ENCODE peak calls at places on chromosomes 5 and 9, in five cellular contexts. S is WTC11, C is testis, O is mesenteric fat pad, D is non-pigmented ciliary epithelial cell. M is an unnamed sample.
A peak's percentile ranks its signal among the peaks of the same experiment; 100 is the strongest.

GRCh38 chr9:32969270-32969669 is 32.2 kb downstream of the APTX start:
- DNase-seq in O (no peak), C (no peak), S (no peak), D (peak; percentile 65), M (no peak)

GRCh38 chr9:105864248-105864898 is 170.0 kb downstream of the TMEM38B start:
- DNase-seq in S (no peak), D (no peak), O (no peak), C (no peak), M (no peak)

GRCh38 chr9:6680797-6681146 is 35.2 kb upstream of the GLDC start:
- DNase-seq in O (no peak), C (peak; percentile 59), D (no peak), S (peak; percentile 64), M (peak; percentile 83)

GRCh38 chr5:172458956-172459355 is 4.6 kb upstream of the SH3PXD2B start:
- DNase-seq in D (no peak), S (no peak), O (no peak), C (no peak), M (no peak)

GRCh38 chr9:101957705-101958104 is 219.3 kb upstream of the GRIN3A start:
- DNase-seq in D (no peak), C (no peak), S (no peak), O (no peak), M (no peak)

GRCh38 chr5:123180178-123180577 is 91.1 kb downstream of the PRDM6 start:
- DNase-seq in C (no peak), O (no peak), D (no peak), S (no peak), M (no peak)

GRCh38 chr9:109101810-109102209 is 17.9 kb downstream of the TMEM245 start:
- DNase-seq in C (no peak), O (no peak), S (no peak), D (no peak), M (no peak)

GRCh38 chr5:126674145-126674544 is 73.4 kb downstream of the PHAX start:
- DNase-seq in O (no peak), C (no peak), S (peak; percentile 41), D (no peak), M (no peak)

GRCh38 chr5:37900692-37901091 is 60.9 kb upstream of the GDNF start:
- DNase-seq in C (peak; percentile 42), S (peak; percentile 32), O (no peak), D (no peak), M (no peak)

GRCh38 chr5:1299961-1300360 is 5.1 kb upstream of the TERT start:
- DNase-seq in C (no peak), S (no peak), D (no peak), O (peak; percentile 12), M (no peak)

GRCh38 chr5:179866241-179867078 is 7.8 kb upstream of the MRNIP start:
- DNase-seq in C (no peak), D (no peak), O (no peak), S (no peak), M (no peak)

GRCh38 chr5:177309351-177310191 is 2.1 kb downstream of the MXD3 start:
- DNase-seq in C (peak; percentile 72), D (peak; percentile 27), S (peak; percentile 88), O (no peak), M (peak; percentile 45)

GRCh38 chr9:35827486-35827885 is 1.0 kb downstream of the FAM221B start:
- DNase-seq in O (peak; percentile 0), D (no peak), S (no peak), C (no peak), M (no peak)

GRCh38 chr5:150143725-150144058 is 12.0 kb downstream of the PDGFRB start:
- DNase-seq in C (no peak), D (no peak), O (no peak), S (no peak), M (no peak)

GRCh38 chr9:129008986-129009583 is 19.0 kb downstream of the SH3GLB2 start:
- DNase-seq in O (no peak), D (no peak), C (no peak), S (no peak), M (no peak)

GRCh38 chr5:61044545-61044944 is 99.5 kb downstream of the NDUFAF2 start:
- DNase-seq in S (no peak), D (no peak), C (no peak), O (no peak), M (no peak)

GRCh38 chr9:135135171-135135926 is 47.9 kb downstream of the OLFM1 start:
- DNase-seq in D (no peak), C (no peak), S (no peak), O (no peak), M (no peak)

GRCh38 chr5:37211661-37212060 is 37.5 kb downstream of the CPLANE1 start:
- DNase-seq in O (no peak), C (no peak), S (no peak), D (no peak), M (no peak)

GRCh38 chr9:16345902-16346301 is 524.6 kb downstream of the BNC2 start:
- DNase-seq in S (no peak), D (no peak), C (no peak), O (no peak), M (no peak)

GRCh38 chr9:86563350-86563749 is 209.1 kb upstream of the TUT7 start:
- DNase-seq in D (peak; percentile 36), S (no peak), C (no peak), O (no peak), M (no peak)

GRCh38 chr5:28710360-28710759 is 1672.0 kb upstream of the CDH9 start:
- DNase-seq in S (no peak), C (no peak), D (no peak), O (no peak), M (no peak)

GRCh38 chr5:34529581-34530331 is 126.4 kb upstream of the RAI14 start:
- DNase-seq in S (no peak), D (no peak), O (no peak), C (no peak), M (no peak)

GRCh38 chr9:85715587-85715986 is 26.2 kb downstream of the AGTPBP1 start:
- DNase-seq in D (no peak), C (no peak), S (no peak), O (no peak), M (no peak)

GRCh38 chr5:98755406-98755805 is 18.1 kb upstream of the RGMB start:
- DNase-seq in C (no peak), S (no peak), O (no peak), D (no peak), M (no peak)

GRCh38 chr5:87329114-87329513 is 61.4 kb downstream of the RASA1 start:
- DNase-seq in D (no peak), O (no peak), C (no peak), S (no peak), M (no peak)

GRCh38 chr9:10059044-10059443 is 553.8 kb downstream of the PTPRD start:
- DNase-seq in C (no peak), D (no peak), O (no peak), S (no peak), M (no peak)

GRCh38 chr5:125059255-125060050 is 313.0 kb upstream of the ZNF608 start:
- DNase-seq in D (no peak), C (no peak), S (no peak), O (no peak), M (no peak)

GRCh38 chr9:114061830-114062474 is 16.1 kb downstream of the AMBP start:
- DNase-seq in D (no peak), C (no peak), S (no peak), O (peak; percentile 71), M (no peak)

GRCh38 chr9:95518026-95518425 is 1.3 kb upstream of the PTCH1 start:
- DNase-seq in O (no peak), S (no peak), C (no peak), D (no peak), M (no peak)

GRCh38 chr5:122874179-122874875 is 28.9 kb downstream of the SNX24 start:
- DNase-seq in C (no peak), S (no peak), D (no peak), O (no peak), M (no peak)

GRCh38 chr9:34437006-34437925 is 21.1 kb downstream of the FAM219A start:
- DNase-seq in S (peak; percentile 71), C (peak; percentile 76), O (no peak), D (no peak), M (peak; percentile 73)

GRCh38 chr5:129361441-129362025 is 98.6 kb upstream of the ADAMTS19 start:
- DNase-seq in S (no peak), D (peak; percentile 13), C (no peak), O (no peak), M (no peak)

M was measured in adrenal gland.